ENCODE peak calls at places on chromosomes 3 and 15, in seven cellular contexts. K is body of pancreas, O is GM23248, G is right lobe of liver, I is HCT116, Z is lung, E is cardiac muscle cell. S is an unnamed sample. For H3K4me1 and H3K27me3, the result is how much of the 10 kb centered on the place peaks cover.

GRCh38 chr3:38146504-38146903 is 8.0 kb downstream of the MYD88 start:
- DNase-seq in Z (no peak), E (no peak), G (no peak), O (no peak), I (no peak), K (no peak), S (no peak)

GRCh38 chr3:32451049-32451659 is 51.5 kb downstream of the CMTM6 start:
- DNase-seq in Z (no peak), O (no peak), G (no peak), E (no peak), I (no peak), K (no peak), S (no peak)

GRCh38 chr3:136378011-136378410 is 127.9 kb downstream of the PCCB start:
- DNase-seq in K (no peak), G (no peak), O (no peak), I (no peak), E (no peak), Z (no peak), S (no peak)

GRCh38 chr3:49723301-49723630 is 485 bp downstream of the GMPPB start:
- DNase-seq in I (peak), G (peak), Z (peak), K (peak), O (peak), E (peak), S (peak)

GRCh38 chr3:177935008-177935407 is 601.2 kb upstream of the KCNMB2 start:
- DNase-seq in O (no peak), I (no peak), G (no peak), K (no peak), E (no peak), Z (no peak), S (peak)

GRCh38 chr3:13347390-13347966 is 72.6 kb downstream of the NUP210 start:
- DNase-seq in K (no peak), E (peak), Z (no peak), I (no peak), O (peak), G (no peak), S (no peak)

GRCh38 chr3:95899911-95900310 is 914.5 kb upstream of the EPHA6 start:
- DNase-seq in K (no peak), O (peak), I (no peak), Z (no peak), E (peak), G (no peak), S (no peak)

GRCh38 chr3:178297732-178298131 is 238.5 kb upstream of the KCNMB2 start:
- DNase-seq in K (no peak), E (no peak), Z (no peak), G (no peak), O (no peak), I (no peak), S (no peak)

GRCh38 chr15:68365770-68366169 is 66.2 kb downstream of the ITGA11 start:
- DNase-seq in E (no peak), G (no peak), I (no peak), O (no peak), Z (no peak), K (no peak), S (no peak)

GRCh38 chr15:34239151-34239761 is 14.4 kb downstream of the EMC4 start:
- DNase-seq in Z (no peak), I (peak), E (peak), O (peak), K (no peak), G (no peak), S (no peak)

GRCh38 chr3:6601374-6601773 is 259.5 kb upstream of the GRM7 start:
- DNase-seq in K (no peak), E (no peak), O (no peak), G (no peak), Z (no peak), I (no peak), S (no peak)

GRCh38 chr15:85750807-85751730 is 43.7 kb downstream of the KLHL25 start:
- DNase-seq in G (peak), I (no peak), K (no peak), Z (no peak), E (peak), O (peak), S (no peak)

GRCh38 chr3:27535809-27536392 is 51.7 kb upstream of the SLC4A7 start:
- DNase-seq in G (no peak), O (peak), Z (no peak), I (no peak), K (no peak), E (no peak), S (no peak)

GRCh38 chr3:117814975-117815374 is 1105.4 kb downstream of the TUSC7 start:
- DNase-seq in O (peak), E (peak), G (no peak), Z (no peak), K (no peak), I (no peak), S (no peak)

GRCh38 chr15:81281925-81282895 is 41.7 kb downstream of the STARD5 start:
- DNase-seq in E (no peak), Z (no peak), I (no peak), G (peak), K (no peak), O (no peak), S (no peak)

GRCh38 chr3:101632586-101632985 is 44.3 kb downstream of the ZBTB11 start:
- DNase-seq in I (no peak), O (no peak), K (no peak), G (no peak), E (no peak), Z (no peak), S (no peak)

GRCh38 chr3:111734652-111735051 is 124.4 kb upstream of the PHLDB2 start:
- DNase-seq in G (no peak), E (no peak), K (no peak), I (no peak), Z (no peak), O (no peak), S (no peak)

GRCh38 chr3:45011756-45012441 is 14.2 kb upstream of the CLEC3B start:
- DNase-seq in O (peak), I (no peak), Z (peak), G (no peak), E (peak), K (no peak), S (peak)

GRCh38 chr3:101261506-101261905 is 58.9 kb downstream of the IMPG2 start:
- DNase-seq in G (no peak), K (no peak), O (peak), I (no peak), Z (no peak), E (no peak), S (no peak)

GRCh38 chr3:172355836-172356235 is 92.4 kb downstream of the GHSR start:
- DNase-seq in K (no peak), G (no peak), I (peak), Z (no peak), O (peak), E (peak), S (no peak)

GRCh38 chr15:40339621-40339945 is 1.2 kb downstream of the CCDC9B start:
- DNase-seq in E (no peak), Z (no peak), I (no peak), O (no peak), G (no peak), K (no peak), S (peak)

GRCh38 chr3:123272547-123272946 is 70.8 kb downstream of the SEC22A start:
- DNase-seq in G (no peak), K (no peak), I (no peak), O (peak), Z (no peak), E (peak), S (no peak)

GRCh38 chr3:7874116-7874515 is 627.5 kb upstream of the LMCD1 start:
- DNase-seq in G (no peak), Z (no peak), O (no peak), I (peak), K (no peak), E (peak), S (no peak)

GRCh38 chr3:188649521-188649920 is 495.6 kb downstream of the LPP start:
- DNase-seq in Z (no peak), I (no peak), O (peak), E (no peak), K (no peak), G (no peak), S (no peak)

GRCh38 chr3:107428051-107428858 is 51.0 kb downstream of the CCDC54 start:
- DNase-seq in I (no peak), K (no peak), Z (no peak), G (no peak), E (no peak), O (no peak), S (no peak)

GRCh38 chr3:23880703-23881339 is 36.0 kb downstream of the NKIRAS1 start:
- DNase-seq in E (no peak), I (no peak), K (no peak), G (no peak), Z (no peak), O (no peak), S (no peak)

GRCh38 chr3:46845397-46845859 is 17.8 kb downstream of the MYL3 start:
- DNase-seq in I (no peak), K (peak), O (peak), Z (peak), E (peak), G (no peak), S (peak)

GRCh38 chr3:112056451-112056929 is 22.0 kb downstream of the TMPRSS7 start:
- DNase-seq in G (no peak), O (peak), Z (no peak), K (no peak), I (no peak), E (peak), S (no peak)

GRCh38 chr3:130276203-130276803 is 69.2 kb upstream of the COL6A5 start:
- DNase-seq in Z (no peak), K (no peak), I (peak), O (peak), E (peak), G (no peak), S (peak)

GRCh38 chr3:43790476-43790875 is 99.7 kb downstream of the ABHD5 start:
- DNase-seq in E (no peak), G (no peak), I (no peak), O (no peak), Z (no peak), K (no peak), S (no peak)

GRCh38 chr15:58453931-58454793 is 22.4 kb downstream of the LIPC start:
- DNase-seq in E (no peak), O (peak), K (no peak), I (no peak), Z (no peak), G (no peak), S (no peak)

GRCh38 chr3:52317601-52318000 is 1.5 kb downstream of the DNAH1 start:
- DNase-seq in G (peak), K (peak), Z (peak), O (peak), E (peak), I (no peak), S (peak)
- H3K4me3 ChIP-seq in G (no peak), K (no peak), Z (no peak), O (peak), E (peak), I (no peak), S (peak)

GRCh38 chr3:42662813-42663535 is 9.5 kb downstream of the ZBTB47 start:
- DNase-seq in G (no peak), K (no peak), O (no peak), I (no peak), E (no peak), Z (no peak), S (no peak)
- H3K4me1 ChIP-seq in G (under half), K (under half), O (under half), I (under half), E (under half), Z (under half), S (under half)

DNA sequence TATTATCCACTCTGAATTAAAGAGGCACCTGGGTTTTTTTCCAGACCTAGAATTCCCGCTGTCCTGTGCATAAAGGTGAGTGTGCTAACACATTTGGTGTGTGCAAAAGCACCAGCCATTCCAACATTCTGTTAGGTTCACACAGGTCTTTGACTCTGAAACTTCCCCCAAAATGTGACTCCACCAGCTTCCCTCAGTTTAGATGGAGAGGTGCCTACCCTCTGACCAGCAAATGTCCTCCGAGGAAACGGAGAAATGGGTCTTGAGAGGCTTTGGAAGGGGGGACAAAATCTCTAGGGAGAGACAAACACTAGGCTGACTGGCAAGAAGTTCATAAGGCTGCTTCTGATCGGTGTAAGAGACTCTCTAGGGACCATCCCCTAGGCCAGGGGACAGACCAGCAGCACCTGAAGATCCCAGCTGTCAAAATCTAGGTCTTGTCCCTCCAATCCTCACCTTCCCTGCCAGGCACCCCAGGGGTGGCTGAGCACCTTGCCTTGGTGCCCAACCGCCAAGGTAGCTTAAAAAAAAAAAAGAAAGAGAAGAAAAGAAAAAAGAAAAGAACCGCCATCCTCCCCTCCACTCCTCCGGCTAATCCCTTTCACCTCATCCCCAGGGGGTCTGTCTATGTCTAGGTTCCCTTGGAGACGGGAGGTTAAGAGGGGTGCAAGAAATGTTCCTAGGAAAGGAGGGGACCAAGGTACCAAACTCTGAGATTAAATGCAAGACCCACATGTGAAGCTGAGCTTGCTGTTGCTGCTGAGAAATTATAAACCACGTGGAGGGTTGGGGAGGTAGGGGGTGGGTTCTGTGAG is 2.0 kb upstream of the MECOM start:
- DNase-seq in I (no peak), O (no peak), K (no peak), G (no peak), E (no peak), Z (no peak), S (no peak)
- H3K27me3 ChIP-seq in I (half or more), O (half or more), K (under half), G (under half), E (half or more), Z (under half), S (half or more)

GRCh38 chr3:57946970-57947381 is 61.2 kb upstream of the FLNB start:
- DNase-seq in Z (no peak), K (no peak), G (no peak), I (no peak), E (no peak), O (no peak), S (no peak)

GRCh38 chr3:57942366-57942765 is 65.9 kb upstream of the FLNB start:
- DNase-seq in I (no peak), O (no peak), Z (no peak), K (no peak), E (no peak), G (no peak), S (no peak)

GRCh38 chr3:57944313-57944580 is 64.0 kb upstream of the FLNB start:
- DNase-seq in G (no peak), O (no peak), I (no peak), K (no peak), Z (no peak), E (no peak), S (no peak)

GRCh38 chr3:57942872-57943283 is 65.3 kb upstream of the FLNB start:
- DNase-seq in G (no peak), O (peak), Z (peak), E (no peak), I (no peak), K (peak), S (no peak)

GRCh38 chr3:57943525-57944312 is 64.5 kb upstream of the FLNB start:
- DNase-seq in K (no peak), O (no peak), G (no peak), Z (no peak), E (peak), I (no peak), S (no peak)
- H3K4me3 ChIP-seq in K (no peak), O (no peak), G (no peak), Z (no peak), E (no peak), I (no peak), S (no peak)

S was measured in BE2C.